ENCODE peak calls at places on chromosomes 1 and 21, in four cellular contexts. H is ureter, L is Calu3, N is EH. X is an unnamed sample.

GRCh38 chr1:227949954-227950734 is 2.4 kb upstream of the WNT9A start:
- DNase-seq in H (peak; percentile 39), L (no peak), N (no peak), X (no peak)

GRCh38 chr21:45364464-45365185 is 40.3 kb upstream of the COL18A1 start:
- DNase-seq in H (no peak), L (peak; percentile 12), N (peak; percentile 81), X (peak; percentile 91)

GRCh38 chr1:208207388-208208131 is 36.6 kb downstream of the PLXNA2 start:
- DNase-seq in H (peak; percentile 87), L (peak; percentile 55), N (peak; percentile 96), X (peak; percentile 90)

GRCh38 chr1:214416417-214417212 is 134.8 kb downstream of the PTPN14 start:
- DNase-seq in H (no peak), L (no peak), N (peak; percentile 80), X (peak; percentile 81)

GRCh38 chr1:13832100-13832499 is 132.1 kb downstream of the PRDM2 start:
- DNase-seq in H (no peak), L (no peak), N (no peak), X (no peak)

GRCh38 chr1:3066250-3066711 is 2.7 kb upstream of the PRDM16 start:
- DNase-seq in H (no peak), L (no peak), N (peak; percentile 10), X (no peak)

GRCh38 chr21:29664615-29665014 is 275.2 kb downstream of the GRIK1 start:
- DNase-seq in H (no peak), L (no peak), N (no peak), X (no peak)

GRCh38 chr1:160028426-160028825 is 3.4 kb downstream of the PIGM start:
- DNase-seq in H (no peak), L (no peak), N (no peak), X (no peak)

GRCh38 chr1:117436528-117436927 is 69.3 kb downstream of the MAN1A2 start:
- DNase-seq in H (no peak), L (no peak), N (no peak), X (no peak)

GRCh38 chr1:19612516-19612915 is 31.6 kb upstream of the NBL1 start:
- DNase-seq in H (no peak), L (no peak), N (no peak), X (no peak)

GRCh38 chr21:23887709-23888303 is 1719.5 kb downstream of the MRPL39 start:
- DNase-seq in H (no peak), L (no peak), N (no peak), X (no peak)